ENCODE peak calls at places on chromosomes 1 and 21, in ten cellular contexts. Z, Y, C, B, Q, O, N, E, F and I are unnamed samples.
A peak's percentile ranks its signal among the peaks of the same experiment; 100 is the strongest.

GRCh38 chr1:82932207-82932606 is 1066.7 kb downstream of the TTLL7 start:
- DNase-seq in O (no peak), Y (no peak), E (no peak), B (no peak), N (no peak), C (no peak), Z (no peak), F (no peak), Q (no peak), I (no peak)

GRCh38 chr1:45038661-45039364 is 26.8 kb downstream of the UROD start:
- DNase-seq in O (no peak), Y (no peak), E (no peak), B (no peak), N (no peak), Z (no peak), C (no peak), Q (no peak), F (no peak), I (no peak)

GRCh38 chr1:30748098-30748698 is 9.4 kb downstream of the LAPTM5 start:
- DNase-seq in O (no peak), Z (no peak), B (no peak), N (no peak), Q (no peak), E (no peak), C (no peak), F (no peak), Y (no peak), I (peak; percentile 54)

GRCh38 chr1:202237052-202237451 is 43.5 kb downstream of the LGR6 start:
- DNase-seq in N (no peak), Y (peak; percentile 19), Q (no peak), B (peak; percentile 26), C (peak; percentile 43), Z (peak; percentile 15), E (peak; percentile 92), F (peak; percentile 75), O (peak; percentile 41), I (no peak)

GRCh38 chr1:116067564-116067887 is 43.7 kb upstream of the MAB21L3 start:
- DNase-seq in O (no peak), N (peak; percentile 63), E (no peak), B (peak; percentile 14), F (no peak), C (peak; percentile 66), Q (no peak), Y (no peak), Z (peak; percentile 51), I (no peak)

GRCh38 chr1:115041654-115042053 is 12.0 kb downstream of the TSHB start:
- DNase-seq in E (no peak), O (no peak), F (peak; percentile 61), C (no peak), Q (no peak), Y (no peak), N (no peak), Z (no peak), B (no peak), I (no peak)

GRCh38 chr21:42225571-42226155 is 6.7 kb downstream of the ABCG1 start:
- DNase-seq in B (no peak), Q (no peak), Y (no peak), E (no peak), Z (no peak), N (no peak), O (no peak), C (peak; percentile 46), F (no peak), I (peak; percentile 15)

GRCh38 chr1:244833734-244834595 is 1.5 kb upstream of the COX20 start:
- DNase-seq in C (peak; percentile 77), B (peak; percentile 45), N (peak; percentile 84), O (peak; percentile 45), E (peak; percentile 67), Y (peak; percentile 75), Z (peak; percentile 69), Q (peak; percentile 39), F (peak; percentile 48), I (peak; percentile 73)

GRCh38 chr1:180851995-180852887 is 60.5 kb upstream of the KIAA1614 start:
- DNase-seq in O (no peak), Q (no peak), Y (no peak), Z (no peak), B (no peak), E (no peak), N (no peak), C (no peak), F (no peak), I (no peak)

GRCh38 chr1:29123871-29124365 is at the start of gene TMEM200B:
- DNase-seq in N (no peak), E (no peak), C (no peak), Y (peak; percentile 20), B (peak; percentile 34), F (peak; percentile 61), Z (no peak), Q (no peak), O (no peak), I (no peak)

GRCh38 chr1:29397981-29398380 is 161.7 kb downstream of the PTPRU start:
- DNase-seq in N (no peak), C (no peak), O (no peak), F (no peak), Q (no peak), E (no peak), B (no peak), Y (no peak), Z (no peak), I (no peak)

DNA sequence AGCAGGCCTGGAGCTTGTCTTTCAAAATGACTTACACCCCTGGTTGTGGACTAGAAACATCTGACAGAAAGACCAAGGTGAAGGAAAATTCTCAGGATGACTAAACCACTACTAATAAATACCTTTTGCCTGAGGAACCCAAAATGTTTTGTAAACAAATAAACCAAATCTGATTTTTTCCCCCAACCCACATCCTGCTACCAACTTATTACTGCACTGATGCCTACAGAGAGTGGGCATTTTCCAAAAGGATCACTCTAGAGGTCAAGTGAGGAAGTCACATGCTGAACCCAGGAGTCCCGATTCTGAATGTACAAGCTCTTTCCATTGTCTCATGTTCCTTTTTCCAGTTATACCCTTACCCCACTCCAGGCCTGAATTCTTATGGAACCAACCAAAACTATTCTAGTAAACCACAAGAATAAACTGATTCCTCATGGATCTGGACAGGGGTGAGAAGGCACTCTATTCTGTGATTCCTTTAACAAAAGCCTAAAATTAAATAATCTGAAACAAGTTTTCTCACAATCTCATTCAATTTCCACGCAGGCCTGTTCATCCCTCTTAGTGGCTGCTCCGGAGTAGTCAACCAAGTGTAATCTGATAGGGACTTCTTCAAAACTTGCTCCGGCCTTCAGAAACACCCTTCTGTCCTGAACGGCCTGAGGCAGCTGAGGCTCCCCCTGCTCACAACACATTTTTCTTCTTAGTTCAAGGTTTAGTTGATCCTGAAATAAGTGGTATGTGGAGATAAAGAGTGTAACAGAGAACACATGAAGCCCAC is 1.4 kb downstream of the PI4KB start:
- DNase-seq in O (no peak), Y (no peak), N (peak; percentile 42), E (no peak), B (no peak), Q (no peak), C (no peak), F (no peak), Z (peak; percentile 44), I (no peak)
- H3K27ac ChIP-seq in O (no peak overlapping the region), Y (no peak overlapping the region), N (peak overlapping the region; percentile 93), E (no peak overlapping the region), B (peak overlapping the region; percentile 99), Q (peak overlapping the region; percentile 20), C (peak overlapping the region; percentile 95), F (peak overlapping the region; percentile 99), Z (peak overlapping the region; percentile 34), I (peak overlapping the region; percentile 97)

GRCh38 chr21:43925609-43926008 is 60.6 kb downstream of the AGPAT3 start:
- DNase-seq in C (no peak), B (no peak), Q (no peak), Y (no peak), O (no peak), Z (no peak), F (no peak), N (no peak), E (no peak), I (peak; percentile 15)
- H3K27ac ChIP-seq in C (no peak overlapping the region), B (peak overlapping the region; percentile 62), Q (no peak overlapping the region), Y (no peak overlapping the region), O (no peak overlapping the region), Z (no peak overlapping the region), F (no peak overlapping the region), N (no peak overlapping the region), E (no peak overlapping the region), I (no peak overlapping the region)

DNA sequence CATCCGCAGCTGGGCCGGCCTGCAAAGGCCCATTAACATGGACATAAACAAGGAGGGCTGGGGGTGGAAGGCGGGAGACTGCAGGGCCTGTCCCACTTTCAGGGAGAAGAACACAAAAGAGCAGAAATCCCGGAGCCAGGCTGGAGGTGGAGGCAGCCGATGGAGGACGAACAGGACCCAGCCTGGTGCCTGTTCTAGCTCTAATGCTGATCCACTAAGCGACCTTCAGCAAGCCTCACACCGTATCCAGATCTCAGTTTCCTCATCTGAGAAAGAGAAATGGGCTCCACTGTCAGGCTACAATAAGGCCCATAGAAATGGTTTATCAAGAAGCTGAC is 118.4 kb downstream of the GLIS1 start:
- DNase-seq in E (no peak), Z (no peak), N (no peak), Y (no peak), Q (no peak), B (no peak), C (peak; percentile 58), O (no peak), F (no peak), I (no peak)
- H3K27ac ChIP-seq in E (no peak overlapping the region), Z (no peak overlapping the region), N (no peak overlapping the region), Y (no peak overlapping the region), Q (peak overlapping the region; percentile 58), B (no peak overlapping the region), C (no peak overlapping the region), O (no peak overlapping the region), F (no peak overlapping the region), I (no peak overlapping the region)

GRCh38 chr1:213986925-213987250 is 885 bp upstream of the PROX1 start:
- DNase-seq in E (no peak), C (no peak), B (no peak), N (no peak), Z (no peak), O (no peak), Q (no peak), Y (no peak), F (no peak), I (no peak)

GRCh38 chr1:213986020-213986924 is 1.5 kb upstream of the PROX1 start:
- DNase-seq in C (no peak), E (no peak), Q (no peak), N (no peak), F (peak; percentile 41), Z (no peak), B (no peak), O (no peak), Y (no peak), I (no peak)

GRCh38 chr1:213988639-213989070 is 882 bp downstream of the PROX1 start:
- DNase-seq in Q (no peak), F (peak; percentile 51), Z (no peak), Y (peak; percentile 42), O (no peak), C (no peak), B (no peak), N (no peak), E (no peak), I (no peak)

GRCh38 chr1:213987876-213988638 is at the start of gene PROX1:
- DNase-seq in O (peak; percentile 83), N (peak; percentile 93), B (peak; percentile 75), C (peak; percentile 95), E (peak; percentile 86), F (peak; percentile 94), Z (peak; percentile 87), Y (peak; percentile 89), Q (peak; percentile 55), I (peak; percentile 66)

DNA sequence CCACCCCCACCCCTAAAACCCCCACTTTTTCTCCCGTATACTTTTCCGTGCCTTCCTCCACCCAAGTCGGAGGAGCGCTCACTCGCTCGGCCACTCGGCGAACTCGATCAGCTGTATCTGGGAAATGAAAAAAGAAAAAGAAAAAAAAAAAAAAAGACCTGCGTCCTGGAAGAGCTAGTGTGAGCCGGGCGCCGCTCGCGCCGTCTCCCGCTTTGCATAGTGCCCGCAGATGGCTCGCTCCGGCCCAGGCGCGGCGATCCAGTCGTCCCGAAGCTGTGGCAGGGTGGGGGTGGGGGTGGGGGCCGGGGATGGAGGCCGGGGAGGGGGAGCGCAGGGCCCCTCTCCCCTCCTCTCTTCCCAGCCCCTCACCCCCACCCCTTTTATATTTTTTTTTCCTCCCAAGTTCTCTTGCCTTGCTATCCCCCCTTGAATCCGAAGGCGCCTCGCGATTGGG is 324 bp upstream of the PROX1 start:
- DNase-seq in F (peak; percentile 91), Y (no peak), C (peak; percentile 77), Z (no peak), E (no peak), B (no peak), Q (no peak), O (no peak), N (no peak), I (no peak)
- H3K27ac ChIP-seq in F (peak overlapping the region; percentile 84), Y (peak overlapping the region; percentile 97), C (peak overlapping the region; percentile 87), Z (no peak overlapping the region), E (peak overlapping the region; percentile 41), B (peak overlapping the region; percentile 90), Q (peak overlapping the region; percentile 82), O (no peak overlapping the region), N (no peak overlapping the region), I (peak overlapping the region; percentile 36)